ENCODE peak calls at places on chromosomes 16 and 17, in five cellular contexts. T is uterus, R is retina, Z is lower leg skin, K is GM04504. C is an unnamed sample.

GRCh38 chr16:31179747-31180458 is at the start of gene FUS:
- DNase-seq in T (peak), R (peak), Z (peak), K (peak), C (peak)

GRCh38 chr17:51608251-51608933 is 348.0 kb downstream of the UTP18 start:
- DNase-seq in T (no peak), R (no peak), Z (no peak), K (no peak), C (peak)

GRCh38 chr17:50105811-50106210 is 10.7 kb downstream of the PDK2 start:
- DNase-seq in T (no peak), R (no peak), Z (no peak), K (no peak), C (no peak)

GRCh38 chr16:54847207-54847606 is 83.5 kb upstream of the IRX5 start:
- DNase-seq in T (no peak), R (no peak), Z (no peak), K (no peak), C (no peak)

GRCh38 chr17:298791-299450 is 53.7 kb downstream of the RPH3AL start:
- DNase-seq in T (peak), R (peak), Z (peak), K (no peak), C (no peak)

GRCh38 chr16:4911831-4912422 is 25.0 kb downstream of the PPL start:
- DNase-seq in T (no peak), R (no peak), Z (no peak), K (peak), C (peak)

GRCh38 chr17:16935241-16935663 is 36.7 kb downstream of the TNFRSF13B start:
- DNase-seq in T (no peak), R (no peak), Z (peak), K (no peak), C (no peak)

GRCh38 chr16:65200857-65201256 is 79.0 kb upstream of the CDH11 start:
- DNase-seq in T (no peak), R (no peak), Z (no peak), K (peak), C (no peak)

GRCh38 chr16:29819506-29819905 is 756 bp upstream of the MVP start:
- DNase-seq in T (no peak), R (no peak), Z (no peak), K (no peak), C (no peak)

GRCh38 chr17:57561072-57561861 is 183.8 kb downstream of the CCDC182 start:
- DNase-seq in T (no peak), R (no peak), Z (no peak), K (no peak), C (peak)

GRCh38 chr16:52389045-52389444 is 157.9 kb downstream of the TOX3 start:
- DNase-seq in T (no peak), R (no peak), Z (no peak), K (no peak), C (peak)

GRCh38 chr17:64448665-64449512 is at the start of gene MILR1:
- DNase-seq in T (peak), R (no peak), Z (no peak), K (peak), C (no peak)

GRCh38 chr16:65312071-65312470 is 190.2 kb upstream of the CDH11 start:
- DNase-seq in T (no peak), R (no peak), Z (no peak), K (no peak), C (no peak)

GRCh38 chr17:57032343-57032742 is 52.7 kb upstream of the AKAP1 start:
- DNase-seq in T (no peak), R (no peak), Z (no peak), K (no peak), C (no peak)

GRCh38 chr17:80347536-80347935 is 67.4 kb upstream of the ENDOV start:
- DNase-seq in T (no peak), R (no peak), Z (peak), K (no peak), C (no peak)

GRCh38 chr16:85370881-85371651 is 242.1 kb upstream of the GSE1 start:
- DNase-seq in T (no peak), R (no peak), Z (peak), K (peak), C (no peak)